ENCODE peak calls at places on chromosome 7, in seven cellular contexts. E, S, Q, W, J, K and U are unnamed samples.
A peak's percentile ranks its signal among the peaks of the same experiment; 100 is the strongest.

GRCh38 chr7:91543646-91544045 is 279.4 kb downstream of the FZD1 start:
- DNase-seq in E (no peak), S (no peak), Q (no peak), W (no peak), J (no peak), K (no peak), U (no peak)

GRCh38 chr7:55075464-55075971 is 56.7 kb downstream of the EGFR start:
- DNase-seq in E (peak; percentile 86), S (peak; percentile 60), Q (no peak), W (no peak), J (no peak), K (no peak), U (no peak)

GRCh38 chr7:45089314-45089891 is 634 bp upstream of the NACAD start:
- DNase-seq in E (peak; percentile 82), S (peak; percentile 97), Q (peak; percentile 97), W (no peak), J (no peak), K (peak; percentile 59), U (peak; percentile 98)

GRCh38 chr7:505171-505570 is 14.5 kb downstream of the PDGFA start:
- DNase-seq in E (peak; percentile 61), S (no peak), Q (no peak), W (no peak), J (no peak), K (no peak), U (no peak)

GRCh38 chr7:37119296-37119695 is 329.4 kb downstream of the ELMO1 start:
- DNase-seq in E (no peak), S (no peak), Q (no peak), W (peak; percentile 47), J (no peak), K (no peak), U (no peak)

GRCh38 chr7:113087278-113087998 is 811 bp upstream of the GPR85 start:
- DNase-seq in E (no peak), S (peak; percentile 71), Q (no peak), W (peak; percentile 73), J (peak; percentile 52), K (no peak), U (peak; percentile 65)

GRCh38 chr7:71348751-71349415 is 216.9 kb downstream of the GALNT17 start:
- DNase-seq in E (no peak), S (peak; percentile 11), Q (no peak), W (no peak), J (no peak), K (no peak), U (no peak)

GRCh38 chr7:134545379-134545778 is 3.5 kb upstream of the AKR1B15 start:
- DNase-seq in E (no peak), S (no peak), Q (no peak), W (no peak), J (no peak), K (no peak), U (no peak)

GRCh38 chr7:21450876-21451275 is 23.0 kb downstream of the SP4 start:
- DNase-seq in E (no peak), S (no peak), Q (no peak), W (no peak), J (no peak), K (no peak), U (no peak)

GRCh38 chr7:157425761-157426160 is 89.0 kb downstream of the DNAJB6 start:
- DNase-seq in E (no peak), S (no peak), Q (no peak), W (no peak), J (no peak), K (no peak), U (no peak)

GRCh38 chr7:24922099-24922773 is 57.7 kb downstream of the OSBPL3 start:
- DNase-seq in E (no peak), S (no peak), Q (no peak), W (peak; percentile 43), J (peak; percentile 73), K (no peak), U (no peak)

GRCh38 chr7:116711790-116712189 is 39.8 kb downstream of the MET start:
- DNase-seq in E (no peak), S (no peak), Q (no peak), W (no peak), J (no peak), K (no peak), U (no peak)

GRCh38 chr7:38839846-38840245 is 69.1 kb downstream of the VPS41 start:
- DNase-seq in E (no peak), S (peak; percentile 40), Q (no peak), W (no peak), J (no peak), K (no peak), U (no peak)

GRCh38 chr7:100951172-100951571 is 1.8 kb downstream of the MUC3A start:
- DNase-seq in E (no peak), S (no peak), Q (no peak), W (no peak), J (no peak), K (no peak), U (no peak)

GRCh38 chr7:24894670-24895221 is 85.2 kb downstream of the OSBPL3 start:
- DNase-seq in E (no peak), S (no peak), Q (no peak), W (no peak), J (no peak), K (no peak), U (no peak)

GRCh38 chr7:157412021-157412443 is 75.2 kb downstream of the DNAJB6 start:
- DNase-seq in E (no peak), S (no peak), Q (no peak), W (peak; percentile 68), J (no peak), K (peak; percentile 57), U (no peak)

GRCh38 chr7:4080954-4081353 is 601.1 kb upstream of the FOXK1 start:
- DNase-seq in E (no peak), S (no peak), Q (no peak), W (no peak), J (no peak), K (no peak), U (no peak)

GRCh38 chr7:40232242-40232929 is 97.6 kb downstream of the SUGCT start:
- DNase-seq in E (no peak), S (peak; percentile 81), Q (no peak), W (peak; percentile 50), J (peak; percentile 48), K (no peak), U (peak; percentile 33)

GRCh38 chr7:92725161-92725925 is 111.0 kb downstream of the CDK6 start:
- DNase-seq in E (no peak), S (no peak), Q (no peak), W (no peak), J (no peak), K (no peak), U (no peak)

GRCh38 chr7:89458076-89458475 is 662.5 kb upstream of the TEX47 start:
- DNase-seq in E (no peak), S (no peak), Q (no peak), W (no peak), J (no peak), K (no peak), U (no peak)

GRCh38 chr7:88300401-88300800 is 6.3 kb downstream of the STEAP4 start:
- DNase-seq in E (no peak), S (no peak), Q (no peak), W (no peak), J (no peak), K (no peak), U (no peak)

GRCh38 chr7:129499915-129500463 is 2.3 kb upstream of the SMKR1 start:
- DNase-seq in E (no peak), S (no peak), Q (no peak), W (no peak), J (no peak), K (no peak), U (no peak)

GRCh38 chr7:137985253-137985896 is 16.5 kb downstream of the CREB3L2 start:
- DNase-seq in E (no peak), S (no peak), Q (no peak), W (no peak), J (no peak), K (no peak), U (no peak)

GRCh38 chr7:30977896-30978564 is 14.3 kb downstream of the GHRHR start:
- DNase-seq in E (peak; percentile 53), S (no peak), Q (no peak), W (no peak), J (peak; percentile 57), K (no peak), U (no peak)

GRCh38 chr7:13882051-13882450 is 107.4 kb downstream of the ETV1 start:
- DNase-seq in E (no peak), S (no peak), Q (no peak), W (no peak), J (no peak), K (no peak), U (no peak)

GRCh38 chr7:33107136-33108066 is 1.8 kb downstream of the RP9 start:
- DNase-seq in E (no peak), S (peak; percentile 20), Q (no peak), W (no peak), J (no peak), K (no peak), U (peak; percentile 15)

GRCh38 chr7:13457790-13458189 is 531.7 kb downstream of the ETV1 start:
- DNase-seq in E (no peak), S (peak; percentile 34), Q (no peak), W (no peak), J (no peak), K (no peak), U (no peak)

GRCh38 chr7:99693427-99694200 is 13.8 kb upstream of the CYP3A5 start:
- DNase-seq in E (no peak), S (no peak), Q (no peak), W (no peak), J (peak; percentile 76), K (no peak), U (no peak)

GRCh38 chr7:156768698-156769472 is 124.1 kb downstream of the LMBR1 start:
- DNase-seq in E (no peak), S (no peak), Q (no peak), W (no peak), J (no peak), K (peak; percentile 10), U (no peak)

GRCh38 chr7:11458736-11459483 is 373.1 kb downstream of the THSD7A start:
- DNase-seq in E (no peak), S (no peak), Q (no peak), W (peak; percentile 94), J (no peak), K (no peak), U (no peak)

GRCh38 chr7:88665892-88666514 is 93.5 kb upstream of the ZNF804B start:
- DNase-seq in E (no peak), S (no peak), Q (no peak), W (no peak), J (peak; percentile 53), K (no peak), U (no peak)

GRCh38 chr7:148944935-148945934 is 61.1 kb upstream of the EZH2 start:
- DNase-seq in E (no peak), S (no peak), Q (no peak), W (no peak), J (peak; percentile 52), K (no peak), U (no peak)

GRCh38 chr7:116713918-116714317 is 41.9 kb downstream of the MET start:
- DNase-seq in E (no peak), S (no peak), Q (no peak), W (no peak), J (no peak), K (no peak), U (no peak)

GRCh38 chr7:28358423-28358868 is 53.9 kb upstream of the CREB5 start:
- DNase-seq in E (no peak), S (no peak), Q (no peak), W (peak; percentile 99), J (peak; percentile 87), K (no peak), U (no peak)

GRCh38 chr7:23486002-23486773 is 15.9 kb upstream of the IGF2BP3 start:
- DNase-seq in E (no peak), S (no peak), Q (no peak), W (no peak), J (no peak), K (no peak), U (no peak)